ENCODE peak calls at places on chromosome 6, in nine cellular contexts. U is tibial nerve, D is SK-N-SH, A is ovary, H is H1, M is transverse colon, K is sigmoid colon, O is A549, I is K562. V is an unnamed sample.

GRCh38 chr6:28960846-28961500 is 37.2 kb upstream of the TRIM27 start:
- DNase-seq in K (no peak), D (no peak), M (no peak), O (no peak), H (no peak), U (no peak), I (no peak), A (no peak), V (no peak)

GRCh38 chr6:36493859-36494258 is 51.1 kb downstream of the KCTD20 start:
- DNase-seq in K (no peak), A (no peak), H (no peak), U (no peak), D (no peak), M (no peak), O (no peak), I (no peak), V (no peak)

GRCh38 chr6:89067796-89068195 is 12.8 kb upstream of the PNRC1 start:
- DNase-seq in D (no peak), U (no peak), A (no peak), I (no peak), O (no peak), M (no peak), K (no peak), H (no peak), V (no peak)

GRCh38 chr6:151087861-151088598 is 151.7 kb upstream of the AKAP12 start:
- DNase-seq in I (peak; percentile 58), D (no peak), H (no peak), U (peak; percentile 57), M (no peak), K (no peak), A (peak; percentile 58), O (peak; percentile 27), V (no peak)

GRCh38 chr6:79672631-79673065 is 41.5 kb downstream of the SH3BGRL2 start:
- DNase-seq in A (no peak), M (no peak), O (peak; percentile 37), K (no peak), H (no peak), I (peak; percentile 18), U (no peak), D (peak; percentile 12), V (no peak)

GRCh38 chr6:25490018-25490865 is 161.8 kb upstream of the SCGN start:
- DNase-seq in D (peak; percentile 48), O (peak; percentile 74), A (peak; percentile 71), H (peak; percentile 66), M (peak; percentile 82), K (peak; percentile 80), I (peak; percentile 48), U (peak; percentile 73), V (peak; percentile 42)

GRCh38 chr6:111406200-111406711 is 76.8 kb downstream of the REV3L start:
- DNase-seq in D (no peak), I (no peak), M (no peak), O (no peak), U (no peak), H (no peak), A (no peak), K (no peak), V (peak; percentile 96)

GRCh38 chr6:79713701-79714322 is 82.7 kb downstream of the SH3BGRL2 start:
- DNase-seq in K (no peak), A (peak; percentile 26), U (peak; percentile 73), M (peak; percentile 49), H (no peak), I (peak; percentile 50), D (peak; percentile 53), O (peak; percentile 46), V (no peak)

GRCh38 chr6:157323924-157324276 is 581 bp upstream of the TMEM242 start:
- DNase-seq in I (peak; percentile 65), U (peak; percentile 50), H (no peak), O (peak; percentile 71), D (peak; percentile 78), A (peak; percentile 81), K (peak; percentile 88), M (peak; percentile 75), V (no peak)

GRCh38 chr6:133961831-133962230 is 8.8 kb downstream of the TBPL1 start:
- DNase-seq in H (no peak), A (no peak), I (no peak), D (no peak), O (no peak), U (no peak), K (no peak), M (no peak), V (no peak)

GRCh38 chr6:44309092-44309491 is 4.1 kb downstream of the AARS2 start:
- DNase-seq in K (no peak), O (no peak), A (no peak), I (no peak), H (no peak), U (no peak), M (no peak), D (no peak), V (no peak)

GRCh38 chr6:149482542-149483261 is 2.1 kb downstream of the ZC3H12D start:
- DNase-seq in O (no peak), I (no peak), H (no peak), A (no peak), U (no peak), D (no peak), M (no peak), K (no peak), V (no peak)

GRCh38 chr6:141587482-141588266 is 545.1 kb upstream of the GJE1 start:
- DNase-seq in M (no peak), U (no peak), D (no peak), O (no peak), I (no peak), A (no peak), H (no peak), K (no peak), V (no peak)

DNA sequence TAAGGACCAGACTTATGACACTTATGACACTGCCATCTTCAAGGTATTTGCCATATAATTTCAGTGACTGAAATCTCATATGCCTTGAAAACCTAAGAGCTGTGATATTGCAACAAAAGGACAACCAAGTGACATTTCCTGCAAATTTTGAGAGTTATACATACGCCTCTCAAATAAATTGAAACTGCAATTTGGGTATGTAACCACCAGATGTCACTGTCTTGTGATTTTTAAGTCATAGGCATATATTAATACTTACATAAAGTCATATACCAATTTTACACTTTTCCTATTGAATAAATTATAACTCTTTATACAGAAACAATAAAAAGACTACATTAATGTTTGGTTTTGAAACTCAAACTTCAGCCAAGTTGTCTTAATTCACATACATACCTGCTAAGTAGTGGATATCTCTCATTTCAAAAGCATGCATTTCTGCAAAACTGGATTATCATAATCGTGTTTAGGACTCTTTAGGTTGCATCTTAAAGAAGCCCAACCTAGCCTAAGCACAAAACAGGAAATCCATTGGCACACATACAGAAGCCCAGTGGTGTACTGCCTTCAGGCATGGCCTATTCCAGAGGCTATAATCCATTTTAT is 180.2 kb downstream of the PACRG start:
- DNase-seq in U (no peak), M (no peak), I (no peak), K (no peak), O (peak; percentile 52), H (no peak), A (no peak), D (no peak), V (no peak)
- TF ChIP-seq EP300 in U (no peak), M (no peak), I (no peak), K (no peak), O (no peak), H (no peak), A (no peak), D (no peak), V (no peak)

DNA sequence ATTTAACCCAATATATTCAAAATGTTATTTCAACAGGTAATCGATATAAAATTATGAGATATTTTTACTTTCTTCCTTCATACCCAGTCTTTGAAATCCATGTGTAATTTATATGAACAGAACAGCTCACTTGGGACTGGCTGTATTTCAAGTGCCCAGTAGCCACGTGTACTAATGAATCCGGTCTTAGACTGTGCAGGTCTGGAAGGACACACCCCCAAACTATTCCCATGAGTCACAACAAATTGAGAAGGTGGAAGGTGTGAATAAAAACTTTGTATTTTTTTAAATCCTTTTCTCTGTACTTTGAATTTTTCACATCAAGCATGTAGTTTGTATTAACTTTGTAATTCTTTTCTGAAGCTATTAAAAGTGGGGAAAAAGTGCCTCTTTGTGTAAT is 2.8 kb downstream of the UNC5CL start:
- DNase-seq in O (no peak), M (no peak), I (peak; percentile 56), A (no peak), D (no peak), K (no peak), U (no peak), H (no peak), V (no peak)
- TF ChIP-seq EP300 in O (no peak), M (no peak), I (no peak), A (no peak), D (no peak), K (no peak), U (no peak), H (no peak), V (no peak)

GRCh38 chr6:106124015-106124414 is 37.9 kb downstream of the PRDM1 start:
- DNase-seq in M (no peak), D (no peak), K (no peak), A (no peak), O (no peak), H (no peak), I (no peak), U (no peak), V (no peak)

GRCh38 chr6:106124437-106125423 is 38.6 kb downstream of the PRDM1 start:
- DNase-seq in I (no peak), M (no peak), H (no peak), U (no peak), A (no peak), K (no peak), O (no peak), D (no peak), V (no peak)

GRCh38 chr6:106128981-106129761 is 43.0 kb downstream of the PRDM1 start:
- DNase-seq in H (no peak), A (no peak), M (peak; percentile 47), I (no peak), O (no peak), D (no peak), K (no peak), U (no peak), V (no peak)

GRCh38 chr6:106122941-106123337 is 36.8 kb downstream of the PRDM1 start:
- DNase-seq in H (no peak), I (no peak), K (no peak), O (no peak), U (no peak), D (no peak), M (no peak), A (no peak), V (no peak)

DNA sequence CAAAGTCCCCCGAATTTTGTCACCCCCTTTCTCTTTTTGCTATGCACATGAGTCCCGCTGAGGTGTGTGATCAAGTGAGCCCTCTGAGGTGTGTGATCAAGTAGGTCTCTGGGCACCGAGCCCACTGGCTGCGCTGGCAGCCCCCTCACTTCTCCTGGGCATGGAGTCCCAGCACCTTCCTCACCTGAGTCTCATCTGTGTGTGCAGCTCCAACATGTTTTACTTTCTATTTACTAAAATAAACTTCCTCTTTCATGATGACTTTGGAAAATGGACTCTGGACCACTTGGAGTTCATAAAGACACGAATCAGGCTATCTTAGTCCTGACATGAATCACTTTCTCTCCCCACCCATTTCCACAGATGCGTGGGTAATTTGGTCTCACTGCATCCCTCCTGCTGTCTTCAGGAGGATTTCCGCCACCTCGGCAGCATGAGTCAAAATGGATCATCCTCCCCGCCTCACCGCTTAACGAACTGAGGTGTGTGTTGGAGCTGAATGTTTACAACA is 39.8 kb downstream of the PRDM1 start:
- DNase-seq in K (no peak), H (no peak), D (no peak), A (no peak), I (no peak), O (no peak), U (no peak), M (peak; percentile 65), V (peak; percentile 62)
- TF ChIP-seq EP300 in K (no peak), H (no peak), D (no peak), A (no peak), I (no peak), O (no peak), U (no peak), M (no peak), V (no peak)

GRCh38 chr6:132065556-132065955 is 114.4 kb upstream of the CCN2 start:
- DNase-seq in D (no peak), I (no peak), O (no peak), K (no peak), M (no peak), H (no peak), A (no peak), U (no peak), V (no peak)
- TF ChIP-seq EP300 in D (no peak), I (no peak), O (no peak), K (no peak), M (no peak), H (no peak), A (no peak), U (no peak), V (no peak)

V was measured in GM12878.